ENCODE peak calls at places on chromosomes 12 and 14, in ten cellular contexts. O is psoas muscle; F is astrocyte; R is upper lobe of right lung; A is body of pancreas; N is astrocyte of the spinal cord; D is OCI-LY7; B is mucosa of descending colon; E is colonic mucosa; L is CD8-positive, alpha-beta T cell. Z is an unnamed sample.

GRCh38 chr12:94730846-94731245 is 80.5 kb upstream of the TMCC3 start:
- DNase-seq in O (no peak), F (no peak), R (no peak), A (no peak), N (no peak), D (no peak), B (no peak), E (no peak), L (no peak), Z (no peak)

GRCh38 chr12:39682689-39683477 is 63.3 kb upstream of the ABCD2 start:
- DNase-seq in O (no peak), F (no peak), R (no peak), A (no peak), N (no peak), D (no peak), B (no peak), E (no peak), L (no peak), Z (no peak)

GRCh38 chr14:64715146-64715627 is 11.0 kb downstream of the PLEKHG3 start:
- DNase-seq in O (no peak), F (no peak), R (no peak), A (no peak), N (no peak), D (no peak), B (peak), E (no peak), L (no peak), Z (no peak)

GRCh38 chr14:62957562-62957961 is 87.7 kb downstream of the KCNH5 start:
- DNase-seq in O (no peak), F (peak), R (no peak), A (no peak), N (peak), D (no peak), B (no peak), E (no peak), L (no peak), Z (peak)

GRCh38 chr14:64788706-64789105 is 84.5 kb downstream of the PLEKHG3 start:
- DNase-seq in O (no peak), F (peak), R (no peak), A (no peak), N (peak), D (no peak), B (no peak), E (no peak), L (no peak), Z (peak)

GRCh38 chr12:12327802-12328201 is 22.2 kb downstream of the MANSC1 start:
- DNase-seq in O (no peak), F (peak), R (no peak), A (no peak), N (peak), D (peak), B (no peak), E (no peak), L (no peak), Z (peak)

GRCh38 chr12:91424506-91424905 is 241.9 kb upstream of the DCN start:
- DNase-seq in O (no peak), F (no peak), R (no peak), A (no peak), N (no peak), D (no peak), B (no peak), E (no peak), L (no peak), Z (no peak)

GRCh38 chr14:52906141-52906601 is 44.7 kb downstream of the FERMT2 start:
- DNase-seq in O (no peak), F (peak), R (no peak), A (no peak), N (peak), D (no peak), B (no peak), E (no peak), L (no peak), Z (peak)

DNA sequence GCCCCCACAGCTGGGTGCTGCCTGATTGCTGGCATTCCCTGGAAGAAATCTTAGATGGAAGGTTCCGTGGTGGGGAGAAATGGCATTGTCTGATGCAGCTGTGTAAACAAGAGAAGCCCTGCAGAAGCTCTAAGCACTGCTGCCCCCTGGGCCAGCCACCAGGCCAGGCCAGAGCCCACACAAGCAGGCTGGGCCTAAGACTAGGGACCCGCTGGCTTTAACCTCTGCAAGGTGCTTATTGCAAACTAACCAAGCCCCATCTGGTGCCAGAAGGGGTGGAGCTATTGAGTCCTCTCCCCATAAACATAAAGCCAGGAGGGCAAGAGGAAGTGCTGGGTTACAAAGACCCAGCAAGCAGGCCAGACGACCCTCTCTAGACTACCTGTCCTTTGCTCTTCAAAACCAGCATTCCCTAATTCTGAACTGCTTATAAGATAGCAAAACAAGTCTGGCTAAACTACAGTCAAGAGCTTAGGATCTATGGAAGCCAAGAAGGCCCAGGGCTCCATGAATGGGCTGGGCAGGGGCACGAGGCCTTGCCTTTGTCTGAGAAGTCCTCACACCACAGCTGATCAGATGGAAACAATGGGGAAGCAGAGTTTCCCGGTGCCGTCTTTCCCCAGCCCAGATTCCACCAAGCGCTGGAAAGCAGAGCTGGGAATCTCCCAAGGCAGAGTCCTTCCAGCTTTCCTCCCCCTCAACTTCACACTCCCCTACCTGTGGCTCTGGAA is 28.8 kb downstream of the P2RX4 start:
- DNase-seq in O (peak), F (no peak), R (no peak), A (peak), N (peak), D (no peak), B (peak), E (no peak), L (no peak), Z (no peak)
- H3K4me3 ChIP-seq in O (no peak), F (no peak), R (no peak), A (no peak), N (no peak), D (no peak), B (no peak), E (no peak), L (peak), Z (no peak)

GRCh38 chr12:52358575-52359350 is 8.5 kb downstream of the KRT85 start:
- DNase-seq in O (no peak), F (no peak), R (no peak), A (no peak), N (no peak), D (peak), B (no peak), E (no peak), L (peak), Z (no peak)

GRCh38 chr12:52360663-52361271 is 6.5 kb downstream of the KRT85 start:
- DNase-seq in O (no peak), F (no peak), R (no peak), A (peak), N (no peak), D (no peak), B (no peak), E (no peak), L (no peak), Z (no peak)

GRCh38 chr12:52361553-52361952 is 5.7 kb downstream of the KRT85 start:
- DNase-seq in O (no peak), F (no peak), R (no peak), A (no peak), N (no peak), D (no peak), B (no peak), E (no peak), L (no peak), Z (no peak)

GRCh38 chr12:52359511-52360103 is 7.7 kb downstream of the KRT85 start:
- DNase-seq in O (no peak), F (no peak), R (no peak), A (no peak), N (no peak), D (no peak), B (no peak), E (no peak), L (no peak), Z (no peak)

DNA sequence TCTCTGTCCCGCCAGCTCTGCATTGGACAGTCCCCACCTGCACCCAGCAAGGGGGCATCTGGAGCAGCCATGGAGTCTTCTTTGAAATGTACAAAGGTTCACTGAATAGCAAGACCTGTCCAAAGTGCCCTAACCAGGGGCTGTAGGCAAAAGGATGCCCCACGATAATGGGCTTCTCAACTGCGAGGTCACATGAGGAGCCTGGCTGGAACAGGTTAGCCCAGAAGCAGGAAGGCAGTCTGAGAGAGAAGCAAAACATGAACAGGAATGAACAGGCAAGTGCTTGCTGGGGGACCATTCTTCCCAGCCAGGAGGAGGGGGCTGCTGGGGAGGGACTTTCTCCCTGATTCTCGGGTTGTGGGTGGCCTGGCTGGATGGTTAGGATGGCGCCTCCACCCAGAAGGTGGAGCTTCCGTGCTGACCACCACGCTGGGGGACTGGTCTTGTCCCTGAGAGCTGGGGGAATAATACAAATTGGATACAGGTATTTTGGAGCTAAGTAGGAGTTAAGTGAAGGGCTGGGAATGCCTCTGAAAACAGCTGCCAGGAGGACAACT is 7.1 kb downstream of the KRT85 start:
- DNase-seq in O (no peak), F (no peak), R (no peak), A (no peak), N (no peak), D (no peak), B (no peak), E (no peak), L (no peak), Z (no peak)
- H3K4me3 ChIP-seq in O (no peak), F (no peak), R (no peak), A (no peak), N (no peak), D (no peak), B (no peak), E (no peak), L (no peak), Z (no peak)

GRCh38 chr14:24965934-24966593 is 83.9 kb downstream of the STXBP6 start:
- DNase-seq in O (no peak), F (peak), R (no peak), A (peak), N (peak), D (no peak), B (no peak), E (no peak), L (no peak), Z (peak)
- H3K4me3 ChIP-seq in O (no peak), F (no peak), R (no peak), A (no peak), N (no peak), D (no peak), B (no peak), E (no peak), L (no peak), Z (no peak)

GRCh38 chr12:6426882-6427671 is 17.7 kb upstream of the CD27 start:
- DNase-seq in O (no peak), F (no peak), R (no peak), A (no peak), N (no peak), D (peak), B (no peak), E (no peak), L (peak), Z (no peak)
- H3K4me3 ChIP-seq in O (no peak), F (no peak), R (no peak), A (no peak), N (no peak), D (peak), B (no peak), E (no peak), L (peak), Z (no peak)

DNA sequence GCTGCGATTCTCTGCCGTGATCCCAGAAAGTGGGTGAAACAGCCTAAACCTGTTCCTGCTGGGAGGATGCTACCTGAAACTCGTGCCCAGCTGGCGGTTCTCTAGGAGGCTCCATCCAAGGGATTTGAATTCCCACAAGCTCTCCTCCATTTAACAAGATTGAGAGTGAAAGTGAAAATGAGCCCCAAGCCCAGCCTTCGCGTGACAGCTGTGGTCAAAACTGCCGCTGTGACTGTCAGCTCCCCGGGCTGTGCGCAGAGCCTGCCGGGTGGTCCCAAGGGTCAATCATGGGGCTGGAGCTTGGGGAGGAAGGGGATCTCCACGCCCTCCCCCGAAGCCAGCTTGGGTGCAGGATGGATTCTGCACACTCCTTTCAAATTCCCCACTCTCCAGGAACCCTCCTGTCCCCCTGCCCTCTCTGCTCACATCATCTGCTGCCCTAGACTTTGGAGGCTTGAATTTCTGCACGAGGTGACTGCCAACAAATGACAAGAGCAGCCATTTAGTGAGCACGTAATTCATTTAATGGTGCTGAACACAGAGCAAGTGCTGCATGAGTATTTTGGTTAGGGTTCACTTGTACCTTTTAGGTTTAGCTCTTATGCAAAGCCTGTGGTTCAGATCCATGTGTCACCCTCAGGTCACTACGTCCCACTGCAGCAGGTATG is 5.3 kb downstream of the ASB2 start:
- DNase-seq in O (no peak), F (no peak), R (no peak), A (no peak), N (no peak), D (peak), B (peak), E (no peak), L (peak), Z (no peak)
- H3K4me3 ChIP-seq in O (peak), F (no peak), R (peak), A (no peak), N (no peak), D (peak), B (no peak), E (peak), L (peak), Z (no peak)

DNA sequence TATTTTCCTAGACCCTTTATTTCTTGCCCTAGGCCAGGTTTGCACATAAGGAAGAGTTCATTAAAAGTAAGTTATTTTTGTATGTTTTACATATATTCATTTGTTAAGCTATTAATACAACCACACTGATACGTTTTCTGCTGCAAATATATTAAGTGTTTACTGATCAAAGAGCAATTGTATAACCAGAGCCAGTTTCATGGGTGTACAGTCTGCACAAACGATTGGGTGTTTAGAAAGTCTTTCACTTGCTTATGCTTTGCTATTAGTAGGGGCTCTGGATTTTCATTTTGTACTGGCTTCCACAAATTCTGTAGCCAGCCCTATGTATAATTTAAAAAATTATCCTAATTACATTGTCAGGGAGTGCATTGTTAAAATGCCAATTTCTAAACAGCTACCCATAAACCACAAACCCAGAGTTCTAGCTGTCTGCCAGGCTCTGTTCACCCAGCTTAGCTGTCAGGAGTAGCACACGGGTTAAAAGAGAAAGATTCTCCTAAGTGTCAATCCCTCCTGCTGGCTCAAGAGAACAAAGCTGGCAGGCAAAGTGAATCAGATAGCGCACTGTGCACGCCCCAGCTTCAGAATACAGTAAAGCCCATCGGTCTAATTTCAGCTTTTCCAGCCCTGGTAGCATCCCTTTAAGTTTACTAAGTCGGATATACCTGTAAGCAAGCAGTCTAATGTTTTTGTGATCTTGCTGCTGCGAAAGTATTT is 151.0 kb upstream of the LMO3 start:
- DNase-seq in O (no peak), F (no peak), R (no peak), A (no peak), N (no peak), D (no peak), B (no peak), E (no peak), L (no peak), Z (no peak)
- H3K4me3 ChIP-seq in O (no peak), F (no peak), R (no peak), A (no peak), N (no peak), D (no peak), B (no peak), E (no peak), L (no peak), Z (no peak)

GRCh38 chr12:124780336-124780735 is 83.3 kb downstream of the SCARB1 start:
- DNase-seq in O (no peak), F (no peak), R (no peak), A (no peak), N (no peak), D (no peak), B (no peak), E (no peak), L (no peak), Z (no peak)

GRCh38 chr12:124779161-124780141 is 84.2 kb downstream of the SCARB1 start:
- DNase-seq in O (no peak), F (no peak), R (no peak), A (no peak), N (peak), D (peak), B (no peak), E (no peak), L (no peak), Z (no peak)

GRCh38 chr12:124776126-124776513 is 87.5 kb downstream of the SCARB1 start:
- DNase-seq in O (no peak), F (no peak), R (no peak), A (no peak), N (peak), D (no peak), B (no peak), E (no peak), L (no peak), Z (no peak)

GRCh38 chr12:124778411-124778810 is 85.3 kb downstream of the SCARB1 start:
- DNase-seq in O (no peak), F (no peak), R (no peak), A (no peak), N (no peak), D (no peak), B (no peak), E (no peak), L (no peak), Z (no peak)

DNA sequence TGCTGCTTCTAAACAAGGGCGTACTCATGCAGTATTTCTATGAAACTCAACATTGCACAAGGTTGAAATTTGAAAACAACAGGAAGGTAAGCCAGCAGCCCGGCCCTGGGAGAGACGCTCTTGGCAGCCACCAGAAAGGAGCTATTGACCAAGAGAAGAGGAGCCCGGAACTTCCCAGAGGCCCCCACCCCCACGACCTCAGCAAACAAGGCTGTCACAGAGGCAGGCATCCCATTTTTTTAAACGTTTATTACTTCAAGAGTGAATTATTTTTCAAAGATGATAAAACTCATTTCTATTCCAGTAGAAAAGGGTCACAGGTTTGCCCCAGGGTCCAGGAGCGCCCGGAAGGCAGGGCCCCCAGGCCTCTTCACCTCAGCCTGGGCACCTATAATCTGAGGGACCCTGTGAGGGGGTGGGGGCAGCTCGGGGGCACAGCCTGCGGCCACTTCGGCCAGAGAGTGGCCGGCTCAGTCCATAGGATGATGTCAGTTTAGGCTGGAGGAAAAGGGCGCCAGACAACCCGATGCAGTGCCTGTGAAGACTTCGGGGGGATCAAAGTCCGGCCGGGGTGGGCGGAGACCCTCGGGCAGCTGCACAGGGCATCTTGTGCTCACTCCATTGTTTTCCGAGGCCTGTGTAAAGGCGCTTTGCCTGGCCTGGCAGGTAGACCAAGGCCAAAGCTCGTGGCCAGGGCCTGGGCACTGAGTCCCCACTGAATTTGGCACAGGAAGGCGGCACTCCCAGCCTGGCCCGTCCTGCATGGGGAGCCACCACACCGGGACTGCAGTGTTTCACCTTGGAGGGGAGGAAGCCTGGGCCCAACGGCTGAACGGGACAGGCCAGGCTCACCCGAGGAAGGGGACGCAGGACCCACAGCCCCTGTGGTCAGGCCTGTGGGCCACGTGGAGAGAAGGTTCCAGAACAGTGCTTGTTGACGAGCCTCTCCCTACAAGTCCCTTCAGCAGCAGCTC is 86.0 kb downstream of the SCARB1 start:
- DNase-seq in O (peak), F (no peak), R (no peak), A (no peak), N (no peak), D (no peak), B (no peak), E (no peak), L (no peak), Z (no peak)
- H3K4me3 ChIP-seq in O (no peak), F (no peak), R (no peak), A (no peak), N (no peak), D (no peak), B (no peak), E (no peak), L (no peak), Z (no peak)

Z was measured in brain microvascular endothelial cell.